ENCODE peak calls at places on chromosomes 7 and 10, in seven cellular contexts. K, O, V, G, Y, U and B are unnamed samples.

GRCh38 chr7:39465055-39465929 is 100.9 kb upstream of the YAE1 start:
- DNase-seq in V (peak), G (peak), Y (no peak), K (peak), U (peak), O (peak), B (no peak)

GRCh38 chr7:74371381-74372059 is 82.2 kb upstream of the GTF2IRD1 start:
- DNase-seq in O (no peak), V (peak), Y (no peak), G (peak), K (peak), U (no peak), B (no peak)

GRCh38 chr7:55020481-55020871 is 1.7 kb downstream of the EGFR start:
- DNase-seq in O (no peak), K (no peak), V (peak), G (peak), U (peak), Y (no peak), B (no peak)

GRCh38 chr7:134547738-134548054 is 1.2 kb upstream of the AKR1B15 start:
- DNase-seq in K (peak), O (peak), V (peak), G (peak), U (no peak), Y (peak), B (peak)

GRCh38 chr10:89389254-89389653 is 3.2 kb upstream of the IFIT1 start:
- DNase-seq in G (no peak), V (peak), K (no peak), O (no peak), U (peak), Y (no peak), B (no peak)

GRCh38 chr10:115975506-115975905 is 297.5 kb downstream of the GFRA1 start:
- DNase-seq in U (no peak), O (no peak), G (no peak), V (no peak), K (no peak), Y (no peak), B (no peak)

GRCh38 chr7:95059842-95060313 is 152.5 kb downstream of the PPP1R9A start:
- DNase-seq in O (no peak), V (peak), G (no peak), K (no peak), Y (peak), U (no peak), B (no peak)

GRCh38 chr7:96075510-96076349 is 246.2 kb downstream of the SLC25A13 start:
- DNase-seq in O (no peak), K (peak), Y (peak), V (peak), U (peak), G (peak), B (peak)

GRCh38 chr7:107858280-107858679 is 32.7 kb upstream of the DLD start:
- DNase-seq in V (no peak), G (no peak), O (no peak), U (no peak), Y (no peak), K (no peak), B (no peak)

GRCh38 chr10:73950569-73950968 is 39.6 kb downstream of the PLAU start:
- DNase-seq in K (no peak), V (no peak), O (no peak), U (no peak), Y (no peak), G (no peak), B (no peak)

GRCh38 chr7:136146925-136147324 is 169.8 kb upstream of the MTPN start:
- DNase-seq in G (no peak), U (no peak), K (no peak), V (no peak), O (no peak), Y (no peak), B (no peak)

GRCh38 chr7:20352573-20353304 is 22.0 kb downstream of the ITGB8 start:
- DNase-seq in V (peak), U (peak), G (no peak), Y (no peak), O (peak), K (no peak), B (no peak)

GRCh38 chr7:149459540-149460433 is 1.1 kb downstream of the ZNF777 start:
- DNase-seq in V (peak), K (peak), G (no peak), Y (no peak), O (no peak), U (peak), B (no peak)

GRCh38 chr7:78178319-78178718 is 379.7 kb downstream of the PHTF2 start:
- DNase-seq in O (no peak), V (no peak), G (no peak), U (no peak), K (no peak), Y (no peak), B (no peak)

GRCh38 chr7:147756290-147756689 is 834.3 kb upstream of the C7orf33 start:
- DNase-seq in K (peak), G (no peak), O (no peak), V (no peak), Y (no peak), U (no peak), B (no peak)

GRCh38 chr7:31890198-31890597 is 180.0 kb downstream of the PDE1C start:
- DNase-seq in V (no peak), G (peak), U (peak), Y (no peak), K (no peak), O (no peak), B (no peak)

GRCh38 chr7:73668103-73668937 is 689 bp downstream of the VPS37D start:
- DNase-seq in Y (no peak), O (no peak), G (no peak), V (peak), U (no peak), K (peak), B (no peak)

GRCh38 chr10:48604408-48605263 is at the start of gene ARHGAP22:
- DNase-seq in K (peak), Y (peak), G (peak), V (peak), O (no peak), U (peak), B (peak)
- H3K4me3 ChIP-seq in K (peak), Y (peak), G (peak), V (peak), O (peak), U (peak), B (peak)

GRCh38 chr10:24949616-24950015 is 2.8 kb downstream of the PRTFDC1 start:
- DNase-seq in K (no peak), Y (no peak), V (no peak), O (no peak), G (no peak), U (no peak), B (no peak)

GRCh38 chr10:24952701-24953349 is 419 bp upstream of the PRTFDC1 start:
- DNase-seq in V (peak), G (peak), O (no peak), Y (peak), K (peak), U (no peak), B (no peak)

GRCh38 chr10:24952146-24952700 is at the start of gene PRTFDC1:
- DNase-seq in O (no peak), K (peak), U (no peak), G (peak), Y (peak), V (peak), B (no peak)

GRCh38 chr10:24950439-24950838 is 2.0 kb downstream of the PRTFDC1 start:
- DNase-seq in Y (no peak), O (no peak), U (no peak), K (no peak), V (no peak), G (no peak), B (no peak)

DNA sequence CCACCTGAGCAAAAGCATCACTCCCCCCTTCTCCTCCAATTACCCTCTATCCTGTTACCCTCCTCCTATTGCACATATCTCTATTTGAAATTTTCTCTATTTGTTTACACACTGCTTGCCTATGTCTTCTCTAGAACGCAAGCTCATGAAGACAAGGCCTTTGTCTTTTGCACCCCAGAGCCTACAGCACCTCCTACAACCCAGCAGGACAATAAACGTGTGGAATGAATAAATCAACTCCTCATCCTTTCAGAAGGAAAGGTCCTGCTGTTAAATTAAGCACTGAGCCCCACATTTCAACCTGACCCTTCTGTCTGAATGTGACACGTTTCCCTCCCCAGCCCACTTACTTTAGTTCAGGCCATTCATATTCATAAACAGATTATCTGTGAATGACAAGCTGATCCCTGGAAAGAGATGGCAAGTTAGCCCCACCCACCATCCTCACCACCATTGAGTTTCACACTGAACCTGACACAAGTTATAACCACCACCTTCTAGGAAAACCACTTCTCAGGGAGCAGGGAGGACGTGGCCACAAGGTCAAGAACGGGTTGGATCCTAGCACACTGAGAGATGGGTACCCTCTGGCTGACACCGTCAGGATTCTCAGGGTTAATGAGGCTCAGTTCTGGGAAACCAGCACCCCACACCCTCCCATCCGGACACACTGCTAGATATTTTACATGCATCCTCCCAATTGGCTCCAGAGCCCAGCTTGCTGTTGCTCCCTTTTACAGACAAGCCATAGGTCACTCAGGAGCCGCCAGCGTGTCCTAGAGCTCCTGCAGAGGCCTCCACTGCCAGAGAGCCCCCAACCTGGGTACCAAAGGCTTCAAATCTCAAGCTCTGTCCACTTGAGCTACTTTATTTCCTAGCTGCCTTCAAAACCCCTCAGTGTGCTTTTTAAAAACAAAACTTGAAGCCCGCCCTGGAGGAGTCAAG is 933 bp downstream of the PRTFDC1 start:
- DNase-seq in V (peak), Y (peak), K (peak), G (peak), O (no peak), U (no peak), B (no peak)
- H3K4me3 ChIP-seq in V (peak), Y (peak), K (peak), G (peak), O (peak), U (no peak), B (peak)

DNA sequence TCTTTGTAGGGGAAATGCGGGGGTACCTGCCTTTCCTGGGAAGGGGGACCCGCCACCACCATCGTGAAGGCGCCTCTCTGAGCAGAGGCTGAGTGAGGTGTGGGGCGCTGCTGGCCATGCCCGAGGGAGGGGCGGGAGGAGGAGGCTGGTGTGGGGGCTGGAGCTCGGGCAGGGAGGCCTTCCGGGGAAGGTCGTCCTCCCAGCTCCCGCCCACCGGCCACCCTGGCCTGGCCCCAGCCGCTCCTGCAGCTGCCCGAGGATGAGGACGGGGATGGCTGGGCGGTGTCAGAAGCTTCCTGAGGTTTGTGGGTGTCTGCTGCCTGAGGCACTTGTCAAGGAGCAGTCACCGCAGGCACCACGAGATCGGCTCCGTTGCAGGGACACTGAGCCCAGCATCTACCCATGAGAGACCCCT is 11.4 kb downstream of the PWWP2B start:
- DNase-seq in U (peak), O (no peak), Y (no peak), K (no peak), G (peak), V (no peak), B (no peak)
- H3K4me3 ChIP-seq in U (no peak), O (no peak), Y (peak), K (no peak), G (peak), V (no peak), B (no peak)

DNA sequence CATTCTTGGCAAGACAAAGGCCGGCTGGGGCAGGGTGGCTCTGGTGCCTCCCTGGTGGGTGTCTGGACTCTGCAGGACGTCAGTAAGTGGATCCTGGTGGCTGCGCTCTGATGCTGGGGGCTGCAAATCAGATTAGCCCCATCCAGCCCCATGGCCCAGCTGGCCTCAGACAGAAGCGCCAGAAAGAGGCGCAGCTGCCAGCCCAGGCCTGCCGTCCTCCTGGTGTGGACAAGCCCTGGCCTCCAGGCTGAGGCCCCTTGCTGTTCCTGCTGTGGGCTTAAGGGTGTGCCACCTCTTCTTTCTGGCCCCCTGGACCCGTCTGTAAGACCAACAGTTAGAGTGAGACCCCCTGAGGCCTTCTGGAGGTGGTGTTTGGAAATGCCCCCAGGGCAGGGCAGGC is 5.9 kb upstream of the LFNG start:
- DNase-seq in V (no peak), G (no peak), O (no peak), K (peak), U (no peak), Y (no peak), B (no peak)
- H3K4me3 ChIP-seq in V (no peak), G (no peak), O (no peak), K (no peak), U (no peak), Y (no peak), B (no peak)

GRCh38 chr10:122550983-122551382 is 9.6 kb upstream of the DMBT1 start:
- DNase-seq in V (no peak), G (no peak), U (no peak), K (no peak), Y (no peak), O (no peak), B (no peak)

GRCh38 chr10:122555431-122555830 is 5.1 kb upstream of the DMBT1 start:
- DNase-seq in K (peak), G (no peak), Y (no peak), O (no peak), U (no peak), V (no peak), B (no peak)

GRCh38 chr10:122551450-122551849 is 9.1 kb upstream of the DMBT1 start:
- DNase-seq in K (no peak), O (no peak), V (no peak), G (no peak), Y (peak), U (no peak), B (no peak)

GRCh38 chr10:122554576-122554975 is 6.0 kb upstream of the DMBT1 start:
- DNase-seq in K (no peak), V (no peak), O (no peak), U (no peak), Y (no peak), G (no peak), B (no peak)

DNA sequence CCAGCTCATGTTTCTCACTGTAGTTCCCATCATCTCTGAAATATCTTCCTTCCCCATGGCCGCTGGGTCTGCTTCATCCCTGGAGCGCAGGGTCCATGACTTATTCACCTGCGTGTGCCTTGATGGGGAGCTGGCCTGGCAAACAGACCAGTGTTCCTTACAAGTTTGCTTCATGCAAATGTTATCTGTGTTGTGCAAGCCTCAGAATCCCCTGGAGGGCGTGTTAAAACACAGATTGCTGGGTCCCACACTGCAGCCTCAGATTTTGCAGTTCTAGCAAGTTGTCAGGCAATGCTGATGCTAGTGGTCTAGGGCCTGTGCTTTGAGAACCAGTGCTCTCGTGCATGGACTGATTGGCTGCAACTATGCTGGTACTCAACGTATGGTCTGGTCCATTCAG is 7.2 kb upstream of the DMBT1 start:
- DNase-seq in Y (no peak), G (no peak), O (no peak), V (no peak), U (no peak), K (no peak), B (no peak)
- H3K4me3 ChIP-seq in Y (no peak), G (no peak), O (no peak), V (no peak), U (no peak), K (no peak), B (no peak)

DNA sequence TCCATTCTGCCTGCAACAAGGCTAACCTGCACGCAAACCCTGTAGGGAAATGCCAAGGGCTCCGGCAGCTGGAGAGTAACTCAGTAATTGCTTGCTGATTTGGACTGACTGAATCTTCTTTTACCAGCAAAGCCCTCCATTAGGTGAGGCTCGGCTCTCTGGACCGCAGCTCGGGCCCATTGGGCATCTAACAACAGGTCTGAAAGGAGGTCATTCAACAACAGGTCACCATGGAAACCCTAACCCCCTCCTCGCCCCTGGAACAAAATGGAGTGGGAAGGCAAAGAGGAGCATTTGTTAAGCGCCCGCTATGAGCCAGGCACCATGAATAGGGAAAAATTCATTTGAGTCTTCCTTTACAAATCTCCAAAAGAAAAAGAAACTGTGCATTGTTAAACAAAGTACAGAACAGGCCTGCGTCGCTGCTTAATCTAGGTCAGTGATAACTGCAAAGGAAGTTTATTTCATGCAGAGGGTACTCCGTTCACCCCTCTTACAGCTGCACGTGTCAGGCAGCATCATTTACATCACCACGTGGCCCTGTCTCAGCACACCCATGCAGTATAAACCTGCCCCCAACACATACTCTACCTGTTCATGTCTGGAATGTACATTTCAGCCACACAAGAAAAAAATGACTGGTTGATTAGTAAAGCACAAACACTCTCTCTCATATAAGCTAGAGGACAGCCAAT is 248.8 kb upstream of the NEBL start:
- DNase-seq in G (no peak), K (no peak), U (no peak), V (no peak), O (no peak), Y (no peak), B (no peak)
- H3K4me3 ChIP-seq in G (no peak), K (no peak), U (no peak), V (no peak), O (no peak), Y (no peak), B (no peak)

GRCh38 chr10:110303681-110304080 is 1.0 kb downstream of the SMNDC1 start:
- DNase-seq in V (no peak), Y (no peak), O (no peak), U (no peak), K (no peak), G (no peak), B (no peak)
- H3K4me3 ChIP-seq in V (peak), Y (peak), O (peak), U (peak), K (peak), G (peak), B (peak)

DNA sequence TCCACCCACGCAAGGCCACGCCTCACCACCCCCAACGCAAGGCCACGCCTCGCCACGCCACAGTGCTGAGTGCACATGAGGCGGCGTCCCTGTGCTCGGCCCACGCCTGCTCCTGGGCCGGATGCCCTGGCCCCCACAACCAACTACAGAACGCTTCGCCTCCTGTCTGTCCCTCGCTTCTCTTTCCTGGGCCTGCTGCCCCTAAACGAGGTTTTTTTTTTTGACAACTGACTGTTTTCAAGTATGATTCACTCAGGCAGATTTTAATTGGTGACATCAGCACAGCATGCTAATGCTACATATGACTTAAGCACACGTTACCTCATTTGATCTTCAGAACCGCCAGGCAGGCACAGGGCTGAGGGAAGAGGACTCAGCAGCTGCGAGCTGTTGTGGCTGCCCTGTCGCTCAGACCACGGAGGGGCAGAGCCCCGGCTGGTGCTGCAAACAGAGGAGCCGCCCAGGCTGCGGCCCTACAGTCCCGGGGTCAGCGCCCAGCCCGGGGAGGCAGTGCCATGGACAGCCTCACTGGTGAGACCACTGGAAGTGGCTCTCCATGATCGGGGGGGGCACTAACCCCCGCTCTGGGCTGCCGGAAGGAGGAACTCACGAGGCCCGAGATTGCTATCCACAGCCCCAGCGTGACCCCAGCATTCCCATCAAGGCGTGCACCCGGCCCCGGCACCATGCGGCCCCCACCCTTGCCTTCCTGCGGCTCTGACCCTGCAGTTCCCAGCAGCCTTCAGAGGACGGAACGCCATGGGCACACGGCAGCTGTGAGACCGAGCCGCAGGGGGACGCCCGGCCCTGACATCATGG is 212.8 kb downstream of the MAD1L1 start:
- DNase-seq in G (peak), O (peak), K (peak), Y (peak), V (peak), U (no peak), B (peak)
- H3K4me3 ChIP-seq in G (no peak), O (no peak), K (no peak), Y (peak), V (no peak), U (no peak), B (peak)